ENCODE peak calls at places on chromosome 18, in five cellular contexts. One of them, this sample, is unnamed.

GRCh38 chr18:28736223-28736622 is 559.3 kb upstream of the CDH2 start:
- DNase-seq in IMR-90: no peak
- DNase-seq in A549: no peak
- DNase-seq in GM12878: no peak
- DNase-seq in K562: no peak
- DNase-seq in this sample: no peak

GRCh38 chr18:36711813-36712444 is 116.9 kb downstream of the TPGS2 start:
- DNase-seq in IMR-90: peak
- DNase-seq in A549: peak
- DNase-seq in GM12878: no peak
- DNase-seq in K562: no peak
- DNase-seq in this sample: no peak

GRCh38 chr18:38368246-38368645 is 802.6 kb upstream of the CELF4 start:
- DNase-seq in IMR-90: no peak
- DNase-seq in A549: no peak
- DNase-seq in GM12878: no peak
- DNase-seq in K562: no peak
- DNase-seq in this sample: no peak

GRCh38 chr18:67805261-67805660 is 288.7 kb upstream of the DSEL start:
- DNase-seq in IMR-90: no peak
- DNase-seq in A549: no peak
- DNase-seq in GM12878: no peak
- DNase-seq in K562: no peak
- DNase-seq in this sample: no peak

GRCh38 chr18:24567199-24567598 is 106.8 kb downstream of the HRH4 start:
- DNase-seq in IMR-90: peak
- DNase-seq in A549: no peak
- DNase-seq in GM12878: no peak
- DNase-seq in K562: no peak
- DNase-seq in this sample: no peak

GRCh38 chr18:76486600-76486999 is 8.4 kb downstream of the ZNF516 start:
- DNase-seq in IMR-90: no peak
- DNase-seq in A549: no peak
- DNase-seq in GM12878: no peak
- DNase-seq in K562: no peak
- DNase-seq in this sample: no peak

GRCh38 chr18:57923606-57924005 is 120.4 kb upstream of the NEDD4L start:
- DNase-seq in IMR-90: no peak
- DNase-seq in A549: no peak
- DNase-seq in GM12878: no peak
- DNase-seq in K562: no peak
- DNase-seq in this sample: no peak

GRCh38 chr18:22827741-22828140 is 105.4 kb upstream of the RBBP8 start:
- DNase-seq in IMR-90: no peak
- DNase-seq in A549: no peak
- DNase-seq in GM12878: no peak
- DNase-seq in K562: no peak
- DNase-seq in this sample: no peak

DNA sequence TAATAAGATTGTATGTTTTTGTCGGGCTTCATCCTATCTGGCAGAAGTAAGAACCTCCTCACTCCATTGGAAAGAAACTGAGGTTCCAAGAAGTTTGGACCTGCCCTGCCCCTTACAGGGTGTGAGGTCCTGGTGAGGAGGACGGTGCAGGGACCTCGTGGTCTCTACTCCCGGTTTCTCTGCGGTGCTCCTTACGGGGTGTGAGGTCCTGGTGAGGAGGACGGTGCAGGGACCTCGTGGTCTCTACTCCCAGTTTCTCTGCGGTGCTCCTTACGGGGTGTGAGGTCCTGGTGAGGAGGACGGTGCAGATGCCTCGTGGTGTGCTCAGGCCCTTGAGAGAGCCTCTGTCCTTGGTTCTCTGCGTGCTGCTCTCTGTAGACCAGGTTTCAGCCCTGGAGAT is 5.2 kb downstream of the CTDP1 start:
- DNase-seq in IMR-90: peak
- DNase-seq in A549: no peak
- DNase-seq in GM12878: no peak
- DNase-seq in K562: no peak
- DNase-seq in this sample: peak
- TF ChIP-seq SMC3 in IMR-90: no peak
- TF ChIP-seq SMC3 in A549: no peak
- TF ChIP-seq SMC3 in GM12878: no peak
- TF ChIP-seq SMC3 in K562: no peak
- TF ChIP-seq SMC3 in this sample: no peak

GRCh38 chr18:51425475-51425874 is 228.0 kb upstream of the MEX3C start:
- DNase-seq in IMR-90: no peak
- DNase-seq in A549: no peak
- DNase-seq in GM12878: peak
- DNase-seq in K562: no peak
- DNase-seq in this sample: no peak
- TF ChIP-seq SMC3 in IMR-90: no peak
- TF ChIP-seq SMC3 in A549: no peak
- TF ChIP-seq SMC3 in GM12878: no peak
- TF ChIP-seq SMC3 in K562: no peak
- TF ChIP-seq SMC3 in this sample: no peak

GRCh38 chr18:5987217-5987616 is 91.9 kb upstream of the TMEM200C start:
- DNase-seq in IMR-90: no peak
- DNase-seq in A549: no peak
- DNase-seq in GM12878: no peak
- DNase-seq in K562: no peak
- DNase-seq in this sample: no peak
- TF ChIP-seq SMC3 in IMR-90: no peak
- TF ChIP-seq SMC3 in A549: no peak
- TF ChIP-seq SMC3 in GM12878: no peak
- TF ChIP-seq SMC3 in K562: no peak
- TF ChIP-seq SMC3 in this sample: no peak

GRCh38 chr18:12625242-12625641 is 32.7 kb downstream of the SPIRE1 start:
- DNase-seq in IMR-90: no peak
- DNase-seq in A549: no peak
- DNase-seq in GM12878: no peak
- DNase-seq in K562: no peak
- DNase-seq in this sample: no peak
- TF ChIP-seq SMC3 in IMR-90: no peak
- TF ChIP-seq SMC3 in A549: no peak
- TF ChIP-seq SMC3 in GM12878: no peak
- TF ChIP-seq SMC3 in K562: no peak
- TF ChIP-seq SMC3 in this sample: no peak

This sample was measured in SK-N-SH.